ENCODE peak calls at places on chromosome 1, in seven cellular contexts. A is HFFc6, K is brain microvascular endothelial cell, B is foreskin keratinocyte, Y is coronary artery, S is WERI-Rb-1, Z is left ventricle myocardium inferior. D is an unnamed sample.

GRCh38 chr1:89724369-89725015 is 91.6 kb downstream of the LRRC8C start:
- DNase-seq in A (no peak), K (no peak), B (peak; percentile 70), Y (no peak), S (no peak), Z (peak; percentile 35), D (peak; percentile 41)

GRCh38 chr1:2019162-2019542 is at the start of gene GABRD:
- DNase-seq in A (no peak), K (no peak), B (no peak), Y (no peak), S (peak; percentile 24), Z (no peak), D (no peak)

GRCh38 chr1:169610110-169610509 is 19.8 kb downstream of the SELP start:
- DNase-seq in A (no peak), K (no peak), B (no peak), Y (no peak), S (no peak), Z (no peak), D (no peak)

GRCh38 chr1:57252597-57253306 is 171.1 kb downstream of the DAB1 start:
- DNase-seq in A (no peak), K (no peak), B (no peak), Y (no peak), S (peak; percentile 93), Z (no peak), D (no peak)

GRCh38 chr1:30697977-30698376 is 25.4 kb downstream of the MATN1 start:
- DNase-seq in A (no peak), K (no peak), B (peak; percentile 28), Y (no peak), S (peak; percentile 11), Z (no peak), D (no peak)

GRCh38 chr1:198701766-198702539 is 63.1 kb downstream of the PTPRC start:
- DNase-seq in A (no peak), K (no peak), B (no peak), Y (no peak), S (no peak), Z (no peak), D (no peak)

GRCh38 chr1:223029985-223030769 is 112.9 kb downstream of the TLR5 start:
- DNase-seq in A (no peak), K (no peak), B (no peak), Y (no peak), S (no peak), Z (no peak), D (no peak)

GRCh38 chr1:197781998-197782718 is 6.9 kb upstream of the DENND1B start:
- DNase-seq in A (peak; percentile 48), K (no peak), B (peak; percentile 68), Y (no peak), S (no peak), Z (no peak), D (no peak)

GRCh38 chr1:167860231-167860923 is 53.6 kb downstream of the ADCY10 start:
- DNase-seq in A (peak; percentile 15), K (peak; percentile 40), B (no peak), Y (no peak), S (no peak), Z (no peak), D (no peak)

GRCh38 chr1:83077411-83077810 is 921.5 kb downstream of the TTLL7 start:
- DNase-seq in A (no peak), K (no peak), B (no peak), Y (no peak), S (peak; percentile 39), Z (no peak), D (no peak)

GRCh38 chr1:9643351-9644256 is 7.9 kb upstream of the PIK3CD start:
- DNase-seq in A (no peak), K (no peak), B (no peak), Y (no peak), S (no peak), Z (no peak), D (no peak)

GRCh38 chr1:212652609-212653008 is 44.0 kb downstream of the ATF3 start:
- DNase-seq in A (no peak), K (no peak), B (no peak), Y (peak; percentile 26), S (no peak), Z (no peak), D (no peak)

GRCh38 chr1:47181955-47182680 is 7.7 kb downstream of the PDZK1IP1 start:
- DNase-seq in A (no peak), K (peak; percentile 20), B (no peak), Y (peak; percentile 29), S (no peak), Z (no peak), D (no peak)

GRCh38 chr1:155086182-155086741 is 7.6 kb downstream of the EFNA3 start:
- DNase-seq in A (peak; percentile 28), K (peak; percentile 41), B (no peak), Y (peak; percentile 79), S (peak; percentile 93), Z (peak; percentile 67), D (peak; percentile 85)

DNA sequence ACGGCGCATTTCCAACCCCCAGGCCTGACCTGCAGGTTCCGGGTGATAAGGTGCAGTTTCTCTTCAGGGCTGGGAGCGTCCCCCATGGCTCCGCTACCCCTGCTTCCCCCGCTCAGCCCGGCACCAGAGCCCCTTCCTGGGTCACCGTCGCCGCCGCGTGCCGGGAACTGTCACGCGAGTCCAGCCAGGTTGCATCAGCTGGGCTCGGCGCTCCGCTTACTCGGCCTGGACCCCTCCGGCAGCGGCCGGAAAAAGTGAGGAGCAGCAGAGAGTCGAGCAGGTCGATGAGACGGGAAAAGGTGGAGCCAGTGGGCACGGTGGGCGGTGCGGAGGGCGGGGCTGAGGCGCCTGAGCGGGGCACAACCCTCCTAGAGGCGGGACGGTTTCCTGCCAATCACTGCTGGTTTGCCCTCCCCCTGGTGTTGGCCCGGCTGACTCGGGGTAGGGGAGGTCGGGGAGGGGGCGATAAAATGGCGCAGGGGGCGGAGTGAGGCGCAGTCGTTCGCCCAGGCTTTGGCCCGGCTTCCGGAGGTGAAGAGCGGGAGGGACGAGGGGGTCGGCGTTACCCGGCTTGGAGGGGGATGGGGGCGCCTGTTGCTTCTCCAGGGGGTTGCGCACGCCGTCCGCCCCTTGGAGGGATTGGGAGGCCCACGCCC is at the start of the genes S100PBP and YARS1:
- DNase-seq in A (peak; percentile 99), K (peak; percentile 99), B (peak; percentile 90), Y (peak; percentile 100), S (peak; percentile 99), Z (peak; percentile 100), D (peak; percentile 97)
- TF ChIP-seq CTCF in A (no peak), K (no peak), B (no peak), Y (no peak), S (no peak), Z (peak; percentile 15), D (no peak)

DNA sequence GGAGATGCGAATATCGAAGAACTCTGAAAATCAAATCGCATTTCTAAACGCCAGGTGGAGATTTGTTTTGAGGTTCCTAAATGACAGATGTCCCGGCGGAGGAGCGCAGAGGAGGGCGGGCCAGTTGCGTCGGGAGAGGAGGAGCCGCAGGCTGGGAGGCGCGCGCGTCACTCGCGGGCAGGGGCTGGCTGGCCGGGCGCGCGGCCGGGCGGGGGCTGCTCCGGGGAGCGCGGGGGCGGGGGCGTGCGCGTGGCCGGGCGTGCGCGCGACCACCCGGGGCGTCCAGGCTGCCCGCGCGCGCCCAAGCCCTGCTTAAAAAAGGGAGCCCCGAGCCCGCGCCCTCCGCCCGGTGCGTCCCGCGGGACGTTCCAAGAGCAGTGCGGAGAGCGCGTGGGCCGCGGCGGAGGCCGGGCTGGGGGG is 47.3 kb downstream of the H3-3A start:
- DNase-seq in A (peak; percentile 62), K (peak; percentile 72), B (no peak), Y (peak; percentile 92), S (peak; percentile 86), Z (peak; percentile 92), D (peak; percentile 97)
- TF ChIP-seq CTCF in A (no peak), K (peak; percentile 8), B (peak; percentile 54), Y (no peak), S (no peak), Z (peak; percentile 43), D (no peak)

DNA sequence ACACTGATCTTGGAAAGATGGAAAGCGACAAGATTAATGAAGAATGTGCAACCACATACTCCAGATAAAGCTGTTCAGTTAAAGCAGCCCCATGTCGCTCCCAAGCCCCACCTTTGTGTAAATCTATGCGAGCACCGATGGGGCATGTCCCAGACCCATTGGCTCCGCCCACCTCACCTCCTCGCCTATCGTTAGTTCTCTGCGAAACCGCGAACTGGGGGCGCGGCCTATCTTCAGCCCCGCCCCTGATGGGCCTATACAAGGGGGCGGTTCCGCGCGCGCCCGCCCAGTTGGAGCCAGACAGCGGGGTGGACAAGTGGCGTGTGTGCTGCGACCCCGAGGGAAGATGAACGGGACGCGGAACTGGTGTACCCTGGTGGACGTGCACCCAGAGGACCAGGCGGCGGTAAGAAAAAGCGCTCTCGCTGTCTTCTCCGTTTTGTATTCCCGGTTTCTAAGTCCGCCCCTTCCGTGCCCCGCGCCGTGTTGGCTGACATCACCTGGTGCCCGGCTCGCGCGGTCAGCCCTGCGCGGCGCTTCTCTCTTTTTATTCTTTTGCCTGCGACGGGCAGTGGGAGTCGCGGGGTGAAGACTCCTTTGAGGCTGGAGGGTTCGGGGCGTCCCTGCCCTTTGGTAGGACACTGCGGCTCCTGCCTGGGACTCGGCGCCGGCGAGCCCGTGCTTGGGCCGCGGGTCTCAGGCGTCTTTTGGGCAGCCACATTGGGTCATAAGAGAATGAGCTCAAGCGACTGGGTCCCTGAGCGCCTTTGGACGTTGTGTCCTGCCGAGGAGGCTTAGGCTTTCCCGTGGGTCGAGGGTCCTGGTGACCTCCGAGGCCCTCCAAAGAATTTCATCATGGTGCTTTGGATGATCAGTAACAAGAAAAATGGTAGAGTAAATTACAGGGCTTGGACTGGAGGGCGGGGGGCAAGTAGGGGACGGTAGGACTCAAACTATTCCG is at the start of gene TUFT1:
- DNase-seq in A (peak; percentile 85), K (peak; percentile 87), B (no peak), Y (peak; percentile 93), S (peak; percentile 100), Z (peak; percentile 91), D (peak; percentile 88)
- TF ChIP-seq CTCF in A (no peak), K (no peak), B (no peak), Y (no peak), S (no peak), Z (no peak), D (no peak)

DNA sequence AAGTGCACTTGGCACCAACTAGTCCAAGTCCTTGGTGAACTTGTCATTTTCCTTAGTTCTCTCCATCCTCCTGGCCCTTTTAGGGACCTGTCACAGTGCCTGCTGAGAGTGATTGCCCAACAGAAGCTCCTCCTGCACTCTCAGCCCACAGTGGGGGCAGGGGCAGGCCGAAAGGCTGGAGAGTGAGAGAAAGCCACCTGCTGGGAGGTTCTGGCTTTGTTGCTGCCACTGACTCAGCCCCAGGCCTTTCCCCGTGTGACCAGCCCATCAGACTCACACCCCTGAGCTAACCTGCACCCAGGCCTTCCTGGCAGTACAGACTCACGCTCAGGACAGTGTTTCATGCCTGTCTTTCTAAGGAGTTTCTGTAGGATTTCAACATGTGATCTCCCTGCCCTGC is 17.1 kb upstream of the PROK1 start:
- DNase-seq in A (peak; percentile 13), K (peak; percentile 4), B (peak; percentile 2), Y (no peak), S (peak; percentile 75), Z (peak; percentile 47), D (no peak)
- TF ChIP-seq CTCF in A (peak; percentile 14), K (peak; percentile 21), B (no peak), Y (no peak), S (peak; percentile 64), Z (peak; percentile 50), D (no peak)

DNA sequence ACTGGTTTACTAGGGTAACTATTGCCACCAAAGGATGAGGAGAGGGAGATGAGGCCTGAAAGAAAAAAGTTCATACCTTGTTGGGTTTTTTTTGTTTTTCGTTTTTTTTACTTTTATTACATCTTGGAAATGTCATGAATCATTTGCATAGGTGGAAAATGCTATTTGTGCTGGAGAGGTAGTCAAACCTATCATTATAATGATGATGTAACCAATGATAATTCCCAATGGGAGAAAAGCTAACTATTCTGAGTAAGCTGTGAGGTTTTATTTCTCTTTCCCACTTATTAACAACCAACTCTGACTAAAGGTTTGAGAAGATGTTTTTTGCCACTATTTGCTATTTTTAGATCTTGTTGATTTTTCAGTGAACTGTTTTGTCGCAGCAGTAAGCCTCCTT is 29.0 kb downstream of the SH3GLB1 start:
- DNase-seq in A (no peak), K (no peak), B (no peak), Y (no peak), S (no peak), Z (no peak), D (no peak)
- TF ChIP-seq CTCF in A (no peak), K (no peak), B (no peak), Y (no peak), S (no peak), Z (no peak), D (no peak)

D was measured in GM20000.